ENCODE peak calls at places on chromosomes 3 and 15, in eight cellular contexts. X is psoas muscle, Y is uterus, B is colonic mucosa, P is heart right ventricle, O is kidney, R is astrocyte, S is neuronal stem cell. W is an unnamed sample. For H3K4me1, the result is how much of the 10 kb centered on the place peaks cover.

GRCh38 chr15:59329091-59329490 is 43.6 kb downstream of the MYO1E start:
- DNase-seq in X (no peak), Y (no peak), B (no peak), P (no peak), O (no peak), R (no peak), S (no peak), W (no peak)

GRCh38 chr3:26191556-26191955 is 401.7 kb downstream of the OXSM start:
- DNase-seq in X (no peak), Y (no peak), B (no peak), P (no peak), O (no peak), R (no peak), S (no peak), W (no peak)

GRCh38 chr3:128794067-128794768 is 68.2 kb downstream of the RAB7A start:
- DNase-seq in X (no peak), Y (no peak), B (no peak), P (no peak), O (no peak), R (peak), S (no peak), W (no peak)

GRCh38 chr3:194308635-194309213 is 42.4 kb downstream of the CPN2 start:
- DNase-seq in X (no peak), Y (no peak), B (no peak), P (no peak), O (no peak), R (no peak), S (no peak), W (no peak)

GRCh38 chr3:3893590-3893989 is 94.4 kb downstream of the LRRN1 start:
- DNase-seq in X (no peak), Y (no peak), B (no peak), P (no peak), O (no peak), R (no peak), S (no peak), W (no peak)

GRCh38 chr3:123941150-123941941 is 19.7 kb downstream of the CCDC14 start:
- DNase-seq in X (no peak), Y (no peak), B (no peak), P (no peak), O (no peak), R (no peak), S (no peak), W (no peak)

GRCh38 chr3:123285479-123285878 is 83.7 kb downstream of the SEC22A start:
- DNase-seq in X (no peak), Y (no peak), B (no peak), P (no peak), O (no peak), R (no peak), S (no peak), W (peak)

GRCh38 chr15:80507638-80508316 is 103.6 kb downstream of the ARNT2 start:
- DNase-seq in X (no peak), Y (peak), B (no peak), P (no peak), O (no peak), R (peak), S (no peak), W (peak)

GRCh38 chr3:23668430-23668904 is 137.3 kb upstream of the UBE2E1 start:
- DNase-seq in X (no peak), Y (no peak), B (no peak), P (no peak), O (no peak), R (peak), S (no peak), W (no peak)

GRCh38 chr15:33801954-33802353 is 166.3 kb upstream of the CHRM5 start:
- DNase-seq in X (no peak), Y (no peak), B (no peak), P (no peak), O (no peak), R (no peak), S (no peak), W (no peak)

GRCh38 chr15:53354905-53355304 is 404.6 kb downstream of the WDR72 start:
- DNase-seq in X (no peak), Y (no peak), B (no peak), P (no peak), O (no peak), R (no peak), S (no peak), W (no peak)

GRCh38 chr3:33658971-33659848 is 58.8 kb downstream of the CLASP2 start:
- DNase-seq in X (peak), Y (peak), B (peak), P (peak), O (peak), R (peak), S (peak), W (peak)

GRCh38 chr3:47024932-47025331 is 45.5 kb downstream of the NBEAL2 start:
- DNase-seq in X (no peak), Y (no peak), B (no peak), P (no peak), O (no peak), R (peak), S (no peak), W (no peak)

GRCh38 chr3:160098261-160098908 is 109.8 kb downstream of the IL12A start:
- DNase-seq in X (no peak), Y (no peak), B (no peak), P (no peak), O (no peak), R (no peak), S (no peak), W (no peak)

GRCh38 chr15:31598620-31599019 is 272.0 kb downstream of the KLF13 start:
- DNase-seq in X (no peak), Y (no peak), B (peak), P (no peak), O (no peak), R (no peak), S (no peak), W (no peak)

GRCh38 chr3:126309861-126310655 is 47.1 kb downstream of the KLF15 start:
- DNase-seq in X (no peak), Y (no peak), B (no peak), P (no peak), O (no peak), R (no peak), S (no peak), W (no peak)

GRCh38 chr3:59535791-59536221 is 486.0 kb upstream of the CFAP20DC start:
- DNase-seq in X (no peak), Y (no peak), B (no peak), P (no peak), O (no peak), R (peak), S (no peak), W (no peak)

GRCh38 chr3:16728762-16729745 is 123.8 kb upstream of the DAZL start:
- DNase-seq in X (no peak), Y (no peak), B (no peak), P (no peak), O (no peak), R (peak), S (no peak), W (no peak)

GRCh38 chr3:59386165-59386564 is 336.3 kb upstream of the CFAP20DC start:
- DNase-seq in X (no peak), Y (no peak), B (no peak), P (no peak), O (no peak), R (no peak), S (no peak), W (no peak)

GRCh38 chr3:183764854-183765731 is 60.3 kb downstream of the MAP6D1 start:
- DNase-seq in X (no peak), Y (no peak), B (no peak), P (no peak), O (no peak), R (peak), S (no peak), W (no peak)

GRCh38 chr15:60673918-60674558 is 195.1 kb upstream of the ICE2 start:
- DNase-seq in X (peak), Y (peak), B (peak), P (no peak), O (no peak), R (peak), S (no peak), W (peak)

GRCh38 chr3:188151438-188151837 is 2.5 kb upstream of the LPP start:
- DNase-seq in X (no peak), Y (no peak), B (no peak), P (no peak), O (no peak), R (peak), S (no peak), W (no peak)

GRCh38 chr15:62833671-62834070 is 208.9 kb upstream of the TPM1 start:
- DNase-seq in X (no peak), Y (no peak), B (no peak), P (no peak), O (no peak), R (no peak), S (no peak), W (no peak)
- H3K27ac ChIP-seq in X (no peak), Y (no peak), B (peak), P (no peak), O (no peak), R (no peak), S (no peak), W (no peak)

DNA sequence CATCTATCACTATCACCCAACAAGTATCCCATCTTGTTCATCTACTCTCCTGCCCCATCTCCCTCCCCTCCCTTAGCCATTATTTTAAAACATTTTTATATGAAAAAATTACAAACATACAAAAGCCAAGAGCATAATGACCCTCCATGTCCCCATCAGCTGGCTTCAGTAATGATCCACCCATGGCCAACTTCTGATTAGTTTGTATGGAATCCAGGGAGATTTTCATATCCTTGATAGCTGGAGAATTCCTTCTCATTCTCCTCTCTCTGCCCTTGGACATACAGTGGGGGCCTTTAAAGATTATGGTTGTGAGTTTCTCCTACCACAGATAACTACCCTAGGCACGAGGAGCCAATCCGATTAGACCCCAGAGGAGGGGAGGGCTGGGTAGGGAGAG is 40.2 kb downstream of the IRAK2 start:
- DNase-seq in X (no peak), Y (no peak), B (no peak), P (no peak), O (no peak), R (no peak), S (no peak), W (no peak)
- H3K4me1 ChIP-seq in X (under half), Y (under half), B (under half), P (under half), O (under half), R (under half), S (under half), W (under half)

GRCh38 chr3:197309528-197310361 is 11.3 kb upstream of the DLG1 start:
- DNase-seq in X (no peak), Y (peak), B (no peak), P (no peak), O (no peak), R (peak), S (no peak), W (peak)
- H3K4me3 ChIP-seq in X (no peak), Y (no peak), B (no peak), P (no peak), O (no peak), R (no peak), S (no peak), W (no peak)

GRCh38 chr15:66430627-66431026 is 43.9 kb downstream of the MAP2K1 start:
- DNase-seq in X (no peak), Y (no peak), B (no peak), P (no peak), O (no peak), R (no peak), S (no peak), W (no peak)

GRCh38 chr15:66429117-66429516 is 42.4 kb downstream of the MAP2K1 start:
- DNase-seq in X (no peak), Y (no peak), B (no peak), P (no peak), O (no peak), R (no peak), S (no peak), W (no peak)

DNA sequence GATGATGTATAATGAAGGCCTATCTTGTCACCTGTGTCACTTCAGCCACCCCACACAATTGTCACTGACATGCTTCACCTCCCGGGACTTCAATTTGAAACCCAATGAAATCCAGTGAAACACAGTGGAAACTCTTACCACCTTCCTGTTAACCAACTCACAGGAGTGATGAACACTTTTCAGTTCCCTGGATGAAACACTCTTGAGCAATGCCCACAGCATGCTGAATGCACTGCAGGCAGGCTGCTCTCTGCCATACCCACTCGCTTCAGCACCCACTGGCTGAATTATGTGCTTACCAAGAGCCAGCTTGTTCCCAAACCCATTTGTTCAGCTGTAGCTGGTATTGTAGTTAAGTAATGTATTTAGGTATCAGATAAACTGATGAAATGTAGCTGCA is 47.0 kb downstream of the MAP2K1 start:
- DNase-seq in X (no peak), Y (no peak), B (no peak), P (no peak), O (no peak), R (no peak), S (no peak), W (no peak)
- H3K27ac ChIP-seq in X (no peak), Y (no peak), B (no peak), P (no peak), O (no peak), R (no peak), S (no peak), W (no peak)

W was measured in right cardiac atrium.